ENCODE peak calls at places on chromosomes 7 and 10, in four cellular contexts. K is fibroblast of lung, B is GM23248, F is NCI-H187. D is an unnamed sample.

GRCh38 chr10:58460157-58460556 is 52.5 kb upstream of the BICC1 start:
- DNase-seq in K (no peak), B (no peak), F (no peak), D (no peak)

GRCh38 chr7:7274782-7275181 is 92.4 kb downstream of the C1GALT1 start:
- DNase-seq in K (peak), B (peak), F (no peak), D (no peak)

GRCh38 chr10:122567056-122567660 is 6.6 kb downstream of the DMBT1 start:
- DNase-seq in K (peak), B (peak), F (no peak), D (no peak)

GRCh38 chr7:88401009-88401623 is 94.4 kb upstream of the STEAP4 start:
- DNase-seq in K (no peak), B (peak), F (peak), D (no peak)

GRCh38 chr7:121053219-121053618 is 64.7 kb downstream of the CPED1 start:
- DNase-seq in K (no peak), B (no peak), F (no peak), D (no peak)

GRCh38 chr7:50851451-50851850 is 68.8 kb upstream of the GRB10 start:
- DNase-seq in K (peak), B (peak), F (no peak), D (no peak)

GRCh38 chr7:72032934-72033333 is 379.2 kb downstream of the CALN1 start:
- DNase-seq in K (no peak), B (no peak), F (no peak), D (no peak)

GRCh38 chr7:98518159-98518947 is 98.7 kb upstream of the NPTX2 start:
- DNase-seq in K (no peak), B (no peak), F (no peak), D (no peak)

GRCh38 chr7:15515201-15515777 is 46.5 kb downstream of the AGMO start:
- DNase-seq in K (peak), B (peak), F (no peak), D (no peak)

GRCh38 chr7:155269766-155270585 is 27.7 kb upstream of the INSIG1 start:
- DNase-seq in K (peak), B (no peak), F (no peak), D (peak)

GRCh38 chr7:137959987-137960386 is 41.9 kb downstream of the CREB3L2 start:
- DNase-seq in K (no peak), B (no peak), F (no peak), D (no peak)

GRCh38 chr7:24972166-24972477 is 7.9 kb downstream of the OSBPL3 start:
- DNase-seq in K (no peak), B (no peak), F (no peak), D (no peak)

GRCh38 chr10:24723788-24724380 is at the start of gene ARHGAP21:
- DNase-seq in K (peak), B (peak), F (peak), D (no peak)

GRCh38 chr10:97926055-97926454 is 76.4 kb downstream of the GOLGA7B start:
- DNase-seq in K (no peak), B (no peak), F (no peak), D (no peak)

GRCh38 chr10:99731296-99732032 is 463 bp downstream of the COX15 start:
- DNase-seq in K (no peak), B (no peak), F (no peak), D (no peak)

GRCh38 chr10:93261089-93261488 is 187.4 kb downstream of the CYP26A1 start:
- DNase-seq in K (no peak), B (no peak), F (no peak), D (no peak)

GRCh38 chr7:12481722-12482121 is 78.1 kb upstream of the VWDE start:
- DNase-seq in K (peak), B (no peak), F (no peak), D (no peak)

GRCh38 chr10:30542001-30542861 is 87.3 kb downstream of the LYZL2 start:
- DNase-seq in K (peak), B (no peak), F (no peak), D (no peak)

GRCh38 chr7:24756545-24756988 is 697 bp downstream of the GSDME start:
- DNase-seq in K (no peak), B (peak), F (no peak), D (no peak)

GRCh38 chr7:158547817-158548216 is 39.8 kb downstream of the PTPRN2 start:
- DNase-seq in K (no peak), B (no peak), F (no peak), D (no peak)

GRCh38 chr10:116783011-116783655 is 40.8 kb upstream of the HSPA12A start:
- DNase-seq in K (no peak), B (peak), F (no peak), D (peak)

GRCh38 chr7:70498232-70498631 is 633.7 kb upstream of the GALNT17 start:
- DNase-seq in K (no peak), B (no peak), F (peak), D (no peak)

GRCh38 chr7:155644971-155645509 is 579 bp downstream of the RBM33 start:
- DNase-seq in K (peak), B (peak), F (peak), D (no peak)

GRCh38 chr10:15144788-15145187 is 23.7 kb downstream of the NMT2 start:
- DNase-seq in K (peak), B (peak), F (no peak), D (no peak)

GRCh38 chr10:110865184-110865803 is 6.4 kb upstream of the PDCD4 start:
- DNase-seq in K (peak), B (peak), F (no peak), D (peak)

GRCh38 chr7:4883352-4884144 is at the start of gene RADIL:
- DNase-seq in K (peak), B (peak), F (peak), D (peak)

GRCh38 chr7:24075426-24075810 is 208.6 kb upstream of the NPY start:
- DNase-seq in K (no peak), B (no peak), F (no peak), D (no peak)

GRCh38 chr10:67086324-67087139 is 160.7 kb downstream of the LRRTM3 start:
- DNase-seq in K (no peak), B (no peak), F (no peak), D (no peak)

GRCh38 chr7:157477550-157478212 is 140.9 kb downstream of the DNAJB6 start:
- DNase-seq in K (no peak), B (no peak), F (no peak), D (no peak)

GRCh38 chr10:101273736-101274135 is 44.5 kb upstream of the LBX1 start:
- DNase-seq in K (no peak), B (no peak), F (no peak), D (no peak)

GRCh38 chr7:157664866-157665633 is 328.2 kb downstream of the DNAJB6 start:
- DNase-seq in K (no peak), B (no peak), F (no peak), D (no peak)

GRCh38 chr10:78342787-78343186 is 309.1 kb downstream of the RPS24 start:
- DNase-seq in K (no peak), B (no peak), F (no peak), D (no peak)

GRCh38 chr10:107749235-107749634 is 584.7 kb upstream of the SORCS1 start:
- DNase-seq in K (no peak), B (no peak), F (no peak), D (no peak)

GRCh38 chr7:131056007-131056406 is 271.7 kb upstream of the MKLN1 start:
- DNase-seq in K (no peak), B (peak), F (no peak), D (no peak)

GRCh38 chr10:73641272-73642060 is at the start of gene MYOZ1:
- DNase-seq in K (no peak), B (peak), F (no peak), D (no peak)

GRCh38 chr10:102196893-102197292 is 29.2 kb upstream of the ELOVL3 start:
- DNase-seq in K (no peak), B (no peak), F (no peak), D (no peak)

GRCh38 chr10:121462955-121463354 is 135.3 kb downstream of the FGFR2 start:
- DNase-seq in K (no peak), B (no peak), F (no peak), D (no peak)

GRCh38 chr10:130992802-130993523 is 318.6 kb downstream of the TCERG1L start:
- DNase-seq in K (no peak), B (no peak), F (no peak), D (no peak)